ENCODE peak calls at places on chromosomes 12 and 14, in four cellular contexts. G is mesendoderm, E is H1, K is H9. L is an unnamed sample.

GRCh38 chr14:77041837-77042557 is 13.5 kb upstream of the IRF2BPL start:
- DNase-seq in G (no peak), K (no peak), E (no peak), L (peak)

GRCh38 chr12:22275847-22276246 is 58.7 kb downstream of the ST8SIA1 start:
- DNase-seq in K (peak), G (peak), E (peak), L (peak)

GRCh38 chr12:127162902-127163301 is 1104.1 kb upstream of the TMEM132C start:
- DNase-seq in E (no peak), K (no peak), G (no peak), L (peak)

GRCh38 chr14:61380984-61381383 is 59.6 kb downstream of the PRKCH start:
- DNase-seq in E (no peak), G (peak), K (no peak), L (no peak)

GRCh38 chr12:102824218-102824835 is 92.7 kb downstream of the PAH start:
- DNase-seq in K (peak), E (peak), G (peak), L (peak)

GRCh38 chr14:105283028-105283427 is 17.8 kb downstream of the BRF1 start:
- DNase-seq in G (peak), K (peak), E (no peak), L (no peak)

GRCh38 chr12:24991209-24992049 is 42.5 kb upstream of the BCAT1 start:
- DNase-seq in G (peak), K (no peak), E (no peak), L (peak)

GRCh38 chr12:6327591-6328041 is 14.3 kb downstream of the TNFRSF1A start:
- DNase-seq in E (no peak), G (no peak), K (no peak), L (no peak)

GRCh38 chr12:6927379-6927991 is at the start of gene ATN1:
- DNase-seq in G (peak), E (no peak), K (peak), L (peak)

GRCh38 chr12:89166525-89166934 is 185.8 kb downstream of the DUSP6 start:
- DNase-seq in E (no peak), G (peak), K (no peak), L (peak)

GRCh38 chr12:100348657-100349454 is 8.0 kb upstream of the SLC17A8 start:
- DNase-seq in G (peak), K (no peak), E (no peak), L (peak)

GRCh38 chr14:89507521-89507920 is 90.5 kb upstream of the FOXN3 start:
- DNase-seq in K (no peak), G (no peak), E (no peak), L (peak)

GRCh38 chr14:94390372-94391086 is 2.1 kb upstream of the SERPINA1 start:
- DNase-seq in G (no peak), K (no peak), E (no peak), L (no peak)

GRCh38 chr12:44372259-44372658 is 503.9 kb downstream of the NELL2 start:
- DNase-seq in G (no peak), E (no peak), K (no peak), L (peak)

GRCh38 chr14:57038689-57039088 is 228.4 kb upstream of the OTX2 start:
- DNase-seq in E (no peak), G (no peak), K (no peak), L (no peak)

GRCh38 chr14:57199911-57200310 is 68.8 kb downstream of the EXOC5 start:
- DNase-seq in K (no peak), E (no peak), G (no peak), L (peak)

GRCh38 chr12:122963928-122964240 is 2.4 kb downstream of the ABCB9 start:
- DNase-seq in G (no peak), E (no peak), K (peak), L (peak)

GRCh38 chr14:29926701-29927595 is 699 bp downstream of the PRKD1 start:
- DNase-seq in G (peak), E (no peak), K (peak), L (peak)

GRCh38 chr12:89167986-89168385 is 184.3 kb downstream of the DUSP6 start:
- DNase-seq in K (no peak), G (no peak), E (no peak), L (no peak)

GRCh38 chr12:55767156-55767555 is 24.2 kb downstream of the GDF11 start:
- DNase-seq in E (no peak), K (no peak), G (no peak), L (no peak)

GRCh38 chr12:18798445-18799139 is 60.7 kb downstream of the CAPZA3 start:
- DNase-seq in E (no peak), K (no peak), G (no peak), L (no peak)

GRCh38 chr12:6215932-6216494 is 15.8 kb downstream of the CD9 start:
- DNase-seq in G (peak), E (no peak), K (peak), L (peak)

GRCh38 chr12:5806376-5807089 is 138.5 kb downstream of the ANO2 start:
- DNase-seq in K (no peak), E (no peak), G (no peak), L (peak)

GRCh38 chr12:49491823-49492222 is 47.0 kb upstream of the KCNH3 start:
- DNase-seq in K (no peak), G (no peak), E (no peak), L (no peak)

GRCh38 chr14:74585406-74586335 is 26.4 kb downstream of the LTBP2 start:
- DNase-seq in K (no peak), G (no peak), E (no peak), L (no peak)

GRCh38 chr12:6533653-6534157 is 612 bp upstream of the GAPDH start:
- DNase-seq in G (peak), E (no peak), K (peak), L (peak)

GRCh38 chr14:56490379-56490778 is 89.2 kb upstream of the TMEM260 start:
- DNase-seq in G (peak), K (no peak), E (no peak), L (peak)

GRCh38 chr14:87745507-87746118 is 247.4 kb downstream of the GALC start:
- DNase-seq in E (peak), K (peak), G (peak), L (peak)

GRCh38 chr12:27651201-27651600 is 45.0 kb upstream of the REP15 start:
- DNase-seq in K (no peak), E (no peak), G (no peak), L (peak)

GRCh38 chr14:38549549-38549948 is 293.7 kb upstream of the CLEC14A start:
- DNase-seq in K (no peak), G (no peak), E (no peak), L (no peak)

GRCh38 chr12:64178122-64178521 is 44.0 kb downstream of the KICS2 start:
- DNase-seq in K (no peak), E (no peak), G (no peak), L (peak)

GRCh38 chr14:23483216-23483854 is 13.8 kb downstream of the NGDN start:
- DNase-seq in E (no peak), G (peak), K (peak), L (peak)

GRCh38 chr14:23485311-23485710 is 15.8 kb downstream of the NGDN start:
- DNase-seq in E (no peak), G (peak), K (peak), L (no peak)

GRCh38 chr14:23481362-23481970 is 12.0 kb downstream of the NGDN start:
- DNase-seq in K (no peak), G (peak), E (no peak), L (peak)

GRCh38 chr14:23482814-23483128 is 13.3 kb downstream of the NGDN start:
- DNase-seq in G (no peak), E (no peak), K (no peak), L (no peak)

GRCh38 chr14:23481992-23482813 is 12.7 kb downstream of the NGDN start:
- DNase-seq in K (no peak), E (no peak), G (peak), L (no peak)
- H4K5ac ChIP-seq in K (no peak), E (peak), G (no peak), L (no peak)

GRCh38 chr12:70278945-70279344 is 35.7 kb downstream of the CNOT2 start:
- DNase-seq in E (no peak), G (no peak), K (no peak), L (no peak)

GRCh38 chr12:70277973-70278372 is 34.7 kb downstream of the CNOT2 start:
- DNase-seq in K (no peak), E (no peak), G (no peak), L (no peak)

GRCh38 chr12:70272510-70272909 is 29.3 kb downstream of the CNOT2 start:
- DNase-seq in E (no peak), G (no peak), K (no peak), L (no peak)

GRCh38 chr12:70271025-70271424 is 27.8 kb downstream of the CNOT2 start:
- DNase-seq in E (no peak), K (no peak), G (no peak), L (no peak)

GRCh38 chr12:70275045-70275444 is 31.8 kb downstream of the CNOT2 start:
- DNase-seq in G (no peak), E (no peak), K (no peak), L (no peak)
- H4K5ac ChIP-seq in G (no peak), E (no peak), K (no peak), L (no peak)

GRCh38 chr12:39405580-39405979 is 37.3 kb downstream of the KIF21A start:
- DNase-seq in E (no peak), K (no peak), G (no peak), L (no peak)

GRCh38 chr12:39403376-39403775 is 39.5 kb downstream of the KIF21A start:
- DNase-seq in G (no peak), E (no peak), K (no peak), L (no peak)

GRCh38 chr12:39404000-39404399 is 38.9 kb downstream of the KIF21A start:
- DNase-seq in E (no peak), G (no peak), K (no peak), L (no peak)

GRCh38 chr12:39402922-39403321 is 40.0 kb downstream of the KIF21A start:
- DNase-seq in E (no peak), K (no peak), G (no peak), L (no peak)

DNA sequence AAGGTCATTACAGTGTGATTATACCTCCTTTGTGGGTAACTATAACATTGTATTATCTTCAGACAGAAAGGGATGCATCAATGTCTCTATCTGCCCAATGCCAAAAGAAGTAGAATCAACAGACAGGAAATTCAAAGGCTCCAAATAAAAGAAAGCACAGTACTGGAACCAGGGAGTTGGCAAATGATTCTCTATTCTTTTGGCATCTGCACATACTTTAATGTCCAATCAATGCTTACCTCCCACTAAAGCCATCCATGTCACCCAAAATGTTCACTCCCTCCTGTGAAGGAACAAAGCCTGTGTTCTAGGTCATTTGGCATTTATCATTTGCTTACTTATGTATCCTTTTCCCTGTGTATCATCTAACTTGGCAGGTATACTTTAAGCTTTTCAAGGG is 36.7 kb downstream of the KIF21A start:
- DNase-seq in G (no peak), K (no peak), E (no peak), L (no peak)
- H4K5ac ChIP-seq in G (no peak), K (no peak), E (no peak), L (no peak)

GRCh38 chr12:10668526-10668925 is 5.3 kb downstream of the STYK1 start:
- DNase-seq in K (no peak), E (no peak), G (no peak), L (no peak)
- H4K5ac ChIP-seq in K (no peak), E (no peak), G (no peak), L (no peak)

GRCh38 chr12:112163471-112164325 is 38.3 kb downstream of the TRAFD1 start:
- DNase-seq in G (no peak), E (no peak), K (no peak), L (no peak)
- H4K5ac ChIP-seq in G (no peak), E (no peak), K (no peak), L (no peak)

GRCh38 chr12:92047058-92047826 is 98.4 kb downstream of the BTG1 start:
- DNase-seq in K (no peak), G (no peak), E (no peak), L (peak)
- H4K5ac ChIP-seq in K (no peak), G (no peak), E (no peak), L (no peak)

GRCh38 chr12:69822205-69822860 is 2.7 kb upstream of the MYRFL start:
- DNase-seq in G (no peak), K (no peak), E (no peak), L (no peak)

GRCh38 chr12:69821032-69821431 is 4.0 kb upstream of the MYRFL start:
- DNase-seq in E (no peak), K (no peak), G (no peak), L (no peak)

GRCh38 chr12:69821441-69822204 is 3.4 kb upstream of the MYRFL start:
- DNase-seq in G (no peak), K (no peak), E (no peak), L (peak)

GRCh38 chr12:69824028-69824427 is 999 bp upstream of the MYRFL start:
- DNase-seq in G (no peak), K (no peak), E (no peak), L (no peak)

DNA sequence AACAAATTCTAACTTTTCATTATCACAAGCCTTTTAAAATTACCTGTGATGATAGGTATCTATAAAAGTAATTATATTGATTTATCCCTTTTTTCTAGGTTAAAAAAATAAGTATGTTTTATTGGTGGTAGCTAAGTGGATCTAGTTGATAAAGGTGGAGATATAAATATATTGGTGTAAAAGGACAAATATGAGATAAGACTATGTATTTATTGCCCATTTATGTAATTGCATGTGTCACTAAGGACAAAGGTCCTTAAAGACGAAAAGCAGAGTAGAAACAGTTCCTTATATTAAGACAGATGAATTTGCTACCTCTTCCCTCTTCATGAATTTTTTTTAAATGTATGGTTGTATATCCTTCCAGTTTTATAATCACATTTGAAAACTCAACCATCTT is at the start of gene MYRFL:
- DNase-seq in G (no peak), K (no peak), E (no peak), L (no peak)
- H4K5ac ChIP-seq in G (no peak), K (no peak), E (no peak), L (no peak)